ENCODE peak calls at places on chromosomes 3 and 15, in five cellular contexts. X, N, T, E and R are unnamed samples.

GRCh38 chr3:58044656-58045055 is 36.4 kb downstream of the FLNB start:
- DNase-seq in X (no peak), T (no peak), N (no peak), E (no peak), R (no peak)

GRCh38 chr3:169624533-169624972 is 39.0 kb downstream of the MECOM start:
- DNase-seq in E (no peak), T (no peak), X (no peak), N (peak; percentile 49), R (no peak)

GRCh38 chr15:52031542-52031941 is 12.5 kb downstream of the MAPK6 start:
- DNase-seq in N (no peak), X (no peak), E (no peak), T (no peak), R (no peak)

GRCh38 chr3:11591401-11592266 is 52.1 kb downstream of the VGLL4 start:
- DNase-seq in T (no peak), X (peak; percentile 76), N (peak; percentile 79), E (peak; percentile 80), R (no peak)

GRCh38 chr3:155979746-155980145 is 109.3 kb downstream of the GMPS start:
- DNase-seq in X (peak; percentile 52), T (no peak), E (no peak), N (no peak), R (no peak)

GRCh38 chr3:30549600-30549999 is 56.8 kb upstream of the TGFBR2 start:
- DNase-seq in E (no peak), X (no peak), N (no peak), T (no peak), R (no peak)

GRCh38 chr15:65309882-65310418 is 5.5 kb downstream of the RNU5B-1 start:
- DNase-seq in E (no peak), N (no peak), T (no peak), X (no peak), R (no peak)

GRCh38 chr3:194736896-194737600 is 51.4 kb downstream of the FAM43A start:
- DNase-seq in T (peak; percentile 91), X (no peak), E (no peak), N (no peak), R (no peak)

GRCh38 chr3:43733459-43734384 is 43.0 kb downstream of the ABHD5 start:
- DNase-seq in T (no peak), X (peak; percentile 71), E (no peak), N (no peak), R (peak; percentile 53)

GRCh38 chr15:45499426-45499825 is 23.1 kb downstream of the SLC30A4 start:
- DNase-seq in X (peak; percentile 9), T (no peak), E (no peak), N (no peak), R (no peak)

GRCh38 chr15:35626531-35626930 is 80.6 kb upstream of the DPH6 start:
- DNase-seq in T (no peak), N (no peak), E (no peak), X (no peak), R (no peak)

GRCh38 chr3:43296565-43296964 is 10.2 kb downstream of the SNRK start:
- DNase-seq in E (no peak), T (peak; percentile 61), X (peak; percentile 30), N (no peak), R (no peak)

GRCh38 chr15:79978694-79979519 is 7.9 kb upstream of the BCL2A1 start:
- DNase-seq in N (peak; percentile 14), X (peak; percentile 7), T (no peak), E (no peak), R (peak; percentile 9)

GRCh38 chr3:78481050-78481449 is 1286.7 kb downstream of the ROBO1 start:
- DNase-seq in T (no peak), X (no peak), N (no peak), E (no peak), R (no peak)

GRCh38 chr3:27628029-27628750 is 93.9 kb downstream of the EOMES start:
- DNase-seq in X (no peak), N (no peak), E (no peak), T (no peak), R (no peak)

GRCh38 chr3:71579301-71579933 is 4.1 kb downstream of the FOXP1 start:
- DNase-seq in N (peak; percentile 22), T (no peak), X (no peak), E (no peak), R (no peak)

GRCh38 chr15:57596978-57597377 is 5.3 kb downstream of the MYZAP start:
- DNase-seq in X (no peak), E (no peak), N (no peak), T (no peak), R (no peak)

GRCh38 chr3:13579089-13579488 is 30.2 kb downstream of the FBLN2 start:
- DNase-seq in E (no peak), N (no peak), X (peak; percentile 90), T (no peak), R (no peak)

GRCh38 chr3:152524198-152525140 is 255.7 kb downstream of the MBNL1 start:
- DNase-seq in E (no peak), X (peak; percentile 69), N (peak; percentile 72), T (no peak), R (no peak)

GRCh38 chr15:27219636-27220035 is 248.7 kb downstream of the GABRG3 start:
- DNase-seq in N (no peak), E (no peak), T (no peak), X (no peak), R (no peak)

GRCh38 chr3:154430014-154430413 is at the start of gene GPR149:
- DNase-seq in N (peak; percentile 42), E (no peak), T (no peak), X (no peak), R (no peak)

GRCh38 chr15:95770191-95770590 is 560.3 kb upstream of the NR2F2 start:
- DNase-seq in N (no peak), T (no peak), E (no peak), X (peak; percentile 5), R (peak; percentile 5)

GRCh38 chr3:172384836-172385235 is 63.4 kb downstream of the GHSR start:
- DNase-seq in X (no peak), T (no peak), N (no peak), E (no peak), R (no peak)

GRCh38 chr3:24373198-24373959 is 121.3 kb downstream of the THRB start:
- DNase-seq in E (no peak), X (no peak), T (no peak), N (no peak), R (no peak)

GRCh38 chr3:37904614-37905047 is 43.0 kb downstream of the CTDSPL start:
- DNase-seq in T (no peak), N (no peak), E (no peak), X (peak; percentile 34), R (peak; percentile 18)

GRCh38 chr3:77835916-77836315 is 796.0 kb downstream of the ROBO2 start:
- DNase-seq in N (no peak), E (no peak), X (no peak), T (no peak), R (peak; percentile 0)

GRCh38 chr3:115081444-115081843 is 65.6 kb downstream of the ZBTB20 start:
- DNase-seq in T (no peak), E (no peak), N (no peak), X (no peak), R (no peak)

GRCh38 chr3:53045107-53045783 is 628 bp downstream of the SFMBT1 start:
- DNase-seq in E (no peak), X (no peak), T (peak; percentile 38), N (peak; percentile 75), R (peak; percentile 43)

GRCh38 chr15:95176794-95177577 is 945.6 kb downstream of the MCTP2 start:
- DNase-seq in T (no peak), E (no peak), X (no peak), N (no peak), R (no peak)

GRCh38 chr3:15313461-15313860 is 18.9 kb downstream of the SH3BP5 start:
- DNase-seq in E (no peak), N (peak; percentile 81), T (no peak), X (no peak), R (no peak)

GRCh38 chr3:133114198-133114597 is 76.0 kb downstream of the TMEM108 start:
- DNase-seq in X (no peak), E (no peak), T (no peak), N (no peak), R (no peak)

GRCh38 chr15:41561777-41562145 is 2.7 kb downstream of the TYRO3 start:
- DNase-seq in X (peak; percentile 43), T (no peak), E (no peak), N (no peak), R (no peak)

GRCh38 chr3:138328341-138328740 is 1.3 kb downstream of the NME9 start:
- DNase-seq in X (no peak), T (no peak), N (peak; percentile 34), E (no peak), R (no peak)
- H3K4me3 ChIP-seq in X (no peak overlapping the region), T (no peak overlapping the region), N (no peak overlapping the region), E (no peak overlapping the region), R (no peak overlapping the region)

DNA sequence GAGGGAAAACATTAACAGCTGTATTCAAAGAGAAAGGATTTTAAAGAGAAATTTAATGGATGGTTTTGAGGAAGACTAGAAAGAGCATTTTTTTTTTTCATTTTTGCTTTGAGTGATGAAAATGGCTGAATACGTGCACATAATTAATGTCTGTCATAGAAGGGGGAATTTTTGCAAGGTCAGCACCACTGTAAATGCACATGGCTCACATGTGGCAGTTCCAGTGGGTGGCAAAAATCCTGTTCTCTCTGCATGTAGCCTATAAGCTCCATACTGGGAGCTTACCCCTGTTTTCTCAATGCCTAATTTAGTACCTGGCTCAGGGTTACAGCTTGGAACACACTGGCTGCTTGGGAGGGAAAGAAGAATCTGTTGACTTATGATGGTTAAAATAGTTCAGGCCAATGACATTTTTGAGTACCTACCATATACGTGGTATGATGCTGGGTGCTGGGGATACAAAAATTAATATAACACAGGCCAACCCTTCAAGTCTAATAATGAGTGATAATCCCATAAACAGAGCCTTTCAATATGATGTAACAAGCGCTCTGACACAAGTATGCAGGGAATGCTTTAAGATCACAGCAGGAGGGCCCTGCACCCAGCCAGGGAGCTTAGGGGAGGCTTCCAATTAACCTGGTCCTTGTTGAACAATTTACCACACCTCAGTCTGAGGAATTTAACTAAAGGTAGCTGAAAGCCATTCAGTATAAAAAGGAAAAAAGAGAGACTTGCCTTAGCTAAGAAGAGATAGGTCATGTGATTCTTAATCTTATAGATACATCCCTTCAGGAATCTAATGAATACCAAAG is 33.0 kb downstream of the HSPBAP1 start:
- DNase-seq in X (peak; percentile 14), T (no peak), E (no peak), N (no peak), R (no peak)
- H3K4me3 ChIP-seq in X (no peak overlapping the region), T (no peak overlapping the region), E (no peak overlapping the region), N (no peak overlapping the region), R (no peak overlapping the region)

GRCh38 chr3:46578973-46579755 is 13.1 kb upstream of the LRRC2 start:
- DNase-seq in T (no peak), X (no peak), N (no peak), E (no peak), R (no peak)
- H3K4me3 ChIP-seq in T (no peak overlapping the region), X (no peak overlapping the region), N (no peak overlapping the region), E (no peak overlapping the region), R (no peak overlapping the region)

DNA sequence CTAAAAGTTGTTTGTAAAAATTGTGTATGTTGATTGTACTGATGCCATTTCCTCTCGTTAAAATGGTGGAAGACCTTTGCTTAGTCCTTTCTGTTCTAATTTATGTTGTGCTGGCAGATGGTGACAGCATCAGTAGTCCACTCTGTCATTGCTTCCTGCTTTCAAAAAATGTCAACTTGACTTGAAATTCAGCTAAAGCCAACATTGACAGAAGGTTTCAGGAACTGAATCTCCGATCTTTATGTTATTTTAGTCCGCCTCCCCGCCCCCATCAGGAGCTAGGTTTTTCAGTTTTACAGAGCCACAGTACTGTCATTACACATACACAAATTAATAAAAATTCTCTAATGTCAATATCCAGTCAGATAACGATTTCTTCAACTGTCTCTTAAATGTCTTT is 1.5 kb downstream of the CEP63 start:
- DNase-seq in X (no peak), E (no peak), N (no peak), T (peak; percentile 34), R (no peak)
- H3K4me3 ChIP-seq in X (peak overlapping the region; percentile 13), E (peak overlapping the region; percentile 97), N (peak overlapping the region; percentile 69), T (peak overlapping the region; percentile 78), R (peak overlapping the region; percentile 85)